ENCODE peak calls at places on chromosomes 2 and 18, in four cellular contexts. One of them, this sample, is unnamed.

GRCh38 chr2:26480751-26481380 is 2.9 kb upstream of the OTOF start:
- DNase-seq in ovary: no peak
- DNase-seq in fibroblast of lung: no peak
- DNase-seq in PC-3: no peak
- DNase-seq in this sample: no peak

GRCh38 chr18:38464024-38464423 is 898.4 kb upstream of the CELF4 start:
- DNase-seq in ovary: no peak
- DNase-seq in fibroblast of lung: no peak
- DNase-seq in PC-3: no peak
- DNase-seq in this sample: no peak

GRCh38 chr2:158967731-158968395 is 577 bp upstream of the TANC1 start:
- DNase-seq in ovary: peak
- DNase-seq in fibroblast of lung: peak
- DNase-seq in PC-3: peak
- DNase-seq in this sample: peak

GRCh38 chr2:119741868-119742267 is 17.9 kb upstream of the PTPN4 start:
- DNase-seq in ovary: no peak
- DNase-seq in fibroblast of lung: no peak
- DNase-seq in PC-3: peak
- DNase-seq in this sample: no peak

GRCh38 chr2:40256649-40257048 is 195.2 kb downstream of the SLC8A1 start:
- DNase-seq in ovary: no peak
- DNase-seq in fibroblast of lung: no peak
- DNase-seq in PC-3: peak
- DNase-seq in this sample: peak

GRCh38 chr2:133838642-133839370 is 270.5 kb upstream of the NCKAP5 start:
- DNase-seq in ovary: no peak
- DNase-seq in fibroblast of lung: no peak
- DNase-seq in PC-3: no peak
- DNase-seq in this sample: peak

GRCh38 chr2:54907663-54908062 is 142.6 kb downstream of the RTN4 start:
- DNase-seq in ovary: no peak
- DNase-seq in fibroblast of lung: no peak
- DNase-seq in PC-3: no peak
- DNase-seq in this sample: no peak

GRCh38 chr2:239688840-239689239 is 288.0 kb upstream of the HDAC4 start:
- DNase-seq in ovary: no peak
- DNase-seq in fibroblast of lung: no peak
- DNase-seq in PC-3: no peak
- DNase-seq in this sample: no peak

GRCh38 chr2:206799083-206799482 is 33.7 kb downstream of the FASTKD2 start:
- DNase-seq in ovary: no peak
- DNase-seq in fibroblast of lung: peak
- DNase-seq in PC-3: no peak
- DNase-seq in this sample: no peak

GRCh38 chr2:199979841-199980628 is 24.7 kb downstream of the MAIP1 start:
- DNase-seq in ovary: peak
- DNase-seq in fibroblast of lung: peak
- DNase-seq in PC-3: peak
- DNase-seq in this sample: peak

GRCh38 chr2:178666458-178666857 is 140.8 kb downstream of the TTN start:
- DNase-seq in ovary: no peak
- DNase-seq in fibroblast of lung: no peak
- DNase-seq in PC-3: peak
- DNase-seq in this sample: no peak

GRCh38 chr2:197152451-197153228 is 157.9 kb downstream of the ANKRD44 start:
- DNase-seq in ovary: no peak
- DNase-seq in fibroblast of lung: peak
- DNase-seq in PC-3: peak
- DNase-seq in this sample: no peak

GRCh38 chr2:192197387-192197786 is 2.7 kb upstream of the TMEFF2 start:
- DNase-seq in ovary: no peak
- DNase-seq in fibroblast of lung: peak
- DNase-seq in PC-3: peak
- DNase-seq in this sample: peak

GRCh38 chr18:59374112-59374511 is 15.0 kb upstream of the LMAN1 start:
- DNase-seq in ovary: no peak
- DNase-seq in fibroblast of lung: no peak
- DNase-seq in PC-3: no peak
- DNase-seq in this sample: no peak

DNA sequence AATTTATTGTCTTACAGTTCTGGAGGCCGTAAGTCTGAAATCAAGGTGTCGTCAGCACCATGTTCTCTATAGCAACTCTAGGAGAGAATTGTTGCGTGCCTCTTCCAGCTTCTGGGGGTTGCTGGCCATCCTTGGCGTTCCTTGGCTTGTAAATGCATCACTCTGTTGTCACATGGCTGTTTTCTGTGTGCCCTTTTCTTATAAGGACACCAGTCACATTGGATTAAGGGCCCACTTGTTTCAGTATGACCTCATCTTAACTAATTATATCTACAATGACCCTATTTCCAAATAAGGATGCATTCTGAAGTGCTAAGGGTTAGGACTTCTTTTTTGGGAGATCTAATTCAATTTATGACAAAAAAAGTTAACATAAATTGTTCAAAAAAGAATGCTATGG is 1.4 kb upstream of the PLEK start:
- DNase-seq in ovary: no peak
- DNase-seq in fibroblast of lung: no peak
- DNase-seq in PC-3: no peak
- DNase-seq in this sample: no peak
- H3K27ac ChIP-seq in ovary: no peak
- H3K27ac ChIP-seq in fibroblast of lung: no peak
- H3K27ac ChIP-seq in PC-3: no peak
- H3K27ac ChIP-seq in this sample: no peak

DNA sequence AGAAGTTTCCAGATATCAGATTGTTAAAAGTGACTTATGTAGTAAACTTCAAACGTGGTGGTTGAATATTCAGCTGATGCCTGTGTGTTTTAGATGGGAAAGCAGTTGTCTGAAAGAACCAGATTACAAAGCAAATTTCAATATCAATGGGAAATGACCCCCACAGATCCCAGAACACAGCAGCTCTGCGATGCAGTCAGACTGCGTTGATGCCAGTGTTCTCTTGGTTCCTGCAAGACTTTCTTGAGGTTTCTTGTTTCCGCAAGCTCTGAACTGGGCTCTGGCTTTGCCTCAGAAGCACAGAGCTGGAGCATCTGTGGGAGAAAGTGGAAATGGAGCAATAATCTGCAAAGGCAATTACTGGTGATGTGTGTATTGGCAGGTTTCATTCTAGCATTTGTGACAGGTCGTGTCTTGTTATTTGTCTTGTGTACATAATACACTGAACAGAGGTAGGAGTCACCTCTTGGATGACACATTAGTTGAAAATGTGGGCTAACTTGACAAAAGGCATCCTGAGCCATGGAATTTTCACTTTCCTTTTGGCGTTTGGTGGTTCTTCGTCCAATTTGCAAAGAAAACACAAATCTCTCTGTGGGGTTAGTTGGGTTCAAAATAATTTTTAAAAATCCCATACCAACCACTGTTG is 10.8 kb upstream of the LYPD6B start:
- DNase-seq in ovary: no peak
- DNase-seq in fibroblast of lung: no peak
- DNase-seq in PC-3: peak
- DNase-seq in this sample: no peak
- H3K27ac ChIP-seq in ovary: no peak
- H3K27ac ChIP-seq in fibroblast of lung: no peak
- H3K27ac ChIP-seq in PC-3: no peak
- H3K27ac ChIP-seq in this sample: no peak

DNA sequence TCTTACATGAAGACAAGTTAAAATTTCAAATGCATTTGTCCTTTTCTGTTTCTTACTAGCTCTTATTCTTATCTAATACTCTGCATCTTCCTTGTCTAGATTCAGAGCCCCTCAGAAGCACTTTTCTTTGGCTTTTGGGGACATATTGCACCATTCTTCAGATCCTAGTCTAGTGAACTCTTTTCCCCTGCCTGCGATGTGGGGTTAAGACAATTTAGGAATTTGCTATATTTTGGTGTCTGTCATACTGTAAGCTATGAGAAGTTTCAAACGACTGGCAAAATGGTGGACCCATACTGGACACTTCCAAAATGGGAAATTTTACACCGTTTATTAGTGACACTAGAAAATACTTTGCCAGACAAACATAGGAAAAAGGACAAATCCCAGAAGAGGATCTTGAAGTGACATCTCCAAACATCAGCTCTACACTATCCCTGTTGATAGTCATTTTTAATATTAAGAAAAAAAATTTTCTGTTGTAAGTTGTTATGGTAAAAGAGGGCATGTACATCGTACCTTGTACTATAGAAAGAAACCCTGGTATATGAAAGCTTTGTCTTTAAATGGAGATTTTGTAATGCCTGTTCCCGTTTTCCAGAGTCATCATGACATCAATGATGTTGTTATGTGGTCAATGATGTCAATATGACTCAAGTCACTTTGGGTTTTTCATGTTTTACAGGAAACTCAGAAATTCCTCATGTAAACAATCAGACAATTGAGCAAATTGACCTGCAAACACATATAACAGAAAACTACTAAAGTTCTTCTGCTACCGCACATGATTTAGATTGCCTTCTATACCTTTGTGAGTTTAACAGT is 4.4 kb upstream of the KYNU start:
- DNase-seq in ovary: no peak
- DNase-seq in fibroblast of lung: peak
- DNase-seq in PC-3: peak
- DNase-seq in this sample: peak
- H3K27ac ChIP-seq in ovary: no peak
- H3K27ac ChIP-seq in fibroblast of lung: peak
- H3K27ac ChIP-seq in PC-3: peak
- H3K27ac ChIP-seq in this sample: peak

GRCh38 chr2:46142546-46143329 is 154.5 kb upstream of the EPAS1 start:
- DNase-seq in ovary: no peak
- DNase-seq in fibroblast of lung: no peak
- DNase-seq in PC-3: peak
- DNase-seq in this sample: no peak
- H3K27ac ChIP-seq in ovary: no peak
- H3K27ac ChIP-seq in fibroblast of lung: no peak
- H3K27ac ChIP-seq in PC-3: no peak
- H3K27ac ChIP-seq in this sample: no peak

GRCh38 chr18:63344918-63345317 is 22.1 kb downstream of the KDSR start:
- DNase-seq in ovary: no peak
- DNase-seq in fibroblast of lung: no peak
- DNase-seq in PC-3: no peak
- DNase-seq in this sample: no peak
- H3K27ac ChIP-seq in ovary: no peak
- H3K27ac ChIP-seq in fibroblast of lung: no peak
- H3K27ac ChIP-seq in PC-3: no peak
- H3K27ac ChIP-seq in this sample: peak

This sample was measured in A673.